ENCODE peak calls at places on chromosomes 16 and 17, in eight cellular contexts. T is gastrocnemius medialis, D is PC-3, X is heart right ventricle, P is IMR-90, N is lung, J is hepatocyte, H is transverse colon. A is an unnamed sample.

GRCh38 chr16:67028167-67028554 is 788 bp upstream of the CBFB start:
- DNase-seq in P (no peak), H (no peak), D (no peak), T (no peak), X (no peak), N (no peak), J (no peak), A (no peak)

GRCh38 chr17:51860934-51861561 is 297.5 kb downstream of the CA10 start:
- DNase-seq in T (no peak), P (no peak), H (peak; percentile 47), D (peak; percentile 64), X (no peak), J (peak; percentile 81), N (no peak), A (no peak)

GRCh38 chr17:69130627-69131293 is 10.9 kb downstream of the ABCA6 start:
- DNase-seq in J (no peak), H (no peak), N (no peak), X (no peak), P (no peak), D (no peak), T (no peak), A (no peak)

GRCh38 chr16:85798901-85799496 is 345 bp downstream of the EMC8 start:
- DNase-seq in N (no peak), H (peak; percentile 24), X (peak; percentile 15), D (no peak), T (no peak), P (peak; percentile 28), J (peak; percentile 50), A (no peak)

GRCh38 chr17:77526259-77526711 is 385.5 kb downstream of the SEC14L1 start:
- DNase-seq in D (no peak), X (no peak), N (no peak), H (no peak), P (no peak), T (no peak), J (peak; percentile 1), A (no peak)

GRCh38 chr17:27284811-27285415 is 9.0 kb upstream of the WSB1 start:
- DNase-seq in H (no peak), X (no peak), J (no peak), T (no peak), N (no peak), D (no peak), P (no peak), A (no peak)

GRCh38 chr17:57707892-57708291 is 37.2 kb downstream of the CCDC182 start:
- DNase-seq in J (peak; percentile 30), N (peak; percentile 28), X (peak; percentile 42), D (no peak), H (no peak), P (peak; percentile 10), T (peak; percentile 14), A (no peak)

GRCh38 chr17:45200701-45201100 is 21.0 kb upstream of the FMNL1 start:
- DNase-seq in D (no peak), X (no peak), T (peak; percentile 52), J (no peak), P (no peak), H (no peak), N (no peak), A (no peak)

GRCh38 chr16:55494994-55495421 is 13.9 kb upstream of the LPCAT2 start:
- DNase-seq in N (peak; percentile 43), D (peak; percentile 32), X (peak; percentile 68), H (peak; percentile 45), J (peak; percentile 81), P (peak; percentile 96), T (no peak), A (peak; percentile 81)

GRCh38 chr16:62903961-62904502 is 867.8 kb upstream of the CDH8 start:
- DNase-seq in N (no peak), D (no peak), T (no peak), J (no peak), X (no peak), H (no peak), P (no peak), A (no peak)

GRCh38 chr16:15788846-15789239 is 68.0 kb downstream of the MYH11 start:
- DNase-seq in N (no peak), D (no peak), H (no peak), J (no peak), X (no peak), T (no peak), P (no peak), A (no peak)

GRCh38 chr16:1556254-1556653 is 22.8 kb downstream of the TMEM204 start:
- DNase-seq in D (no peak), P (no peak), H (no peak), X (no peak), J (no peak), T (no peak), N (no peak), A (no peak)

GRCh38 chr16:72317378-72317777 is 145.4 kb upstream of the PMFBP1 start:
- DNase-seq in N (no peak), H (no peak), T (no peak), P (peak; percentile 34), X (no peak), D (no peak), J (no peak), A (no peak)

GRCh38 chr17:60154616-60155426 is 5.0 kb downstream of the CA4 start:
- DNase-seq in T (no peak), J (no peak), N (no peak), X (peak; percentile 62), P (peak; percentile 68), D (peak; percentile 71), H (no peak), A (no peak)

GRCh38 chr16:14146445-14146844 is 75.3 kb downstream of the MRTFB start:
- DNase-seq in H (no peak), P (no peak), N (no peak), D (no peak), J (no peak), X (no peak), T (no peak), A (no peak)

GRCh38 chr17:72587156-72587555 is 466.3 kb downstream of the SOX9 start:
- DNase-seq in N (no peak), H (no peak), X (no peak), D (peak; percentile 39), P (no peak), J (no peak), T (no peak), A (no peak)

GRCh38 chr16:87420401-87421368 is 28.5 kb downstream of the MAP1LC3B start:
- DNase-seq in J (no peak), H (no peak), X (no peak), D (no peak), N (no peak), P (no peak), T (no peak), A (no peak)
- TF ChIP-seq CTCF in J (no peak), H (no peak), X (no peak), D (peak; percentile 53), N (no peak), P (no peak), T (no peak), A (no peak)

GRCh38 chr16:29198231-29198630 is 208.3 kb downstream of the NPIPB11 start:
- DNase-seq in P (no peak), J (no peak), X (no peak), T (no peak), H (peak; percentile 1), D (no peak), N (no peak), A (no peak)

GRCh38 chr16:29192329-29193247 is 207.7 kb downstream of the LAT start:
- DNase-seq in X (no peak), P (no peak), N (no peak), D (no peak), T (no peak), J (no peak), H (peak; percentile 5), A (no peak)
- TF ChIP-seq CTCF in X (no peak), P (no peak), N (no peak), D (no peak), T (no peak), J (no peak), H (no peak), A (peak; percentile 8)

GRCh38 chr17:17987187-17987896 is 14.7 kb downstream of the DRC3 start:
- DNase-seq in D (no peak), P (no peak), J (no peak), T (no peak), X (no peak), N (no peak), H (no peak), A (no peak)

GRCh38 chr17:17985153-17985552 is 12.5 kb downstream of the DRC3 start:
- DNase-seq in P (no peak), H (no peak), X (no peak), N (no peak), J (no peak), D (no peak), T (no peak), A (no peak)

GRCh38 chr17:17983776-17984175 is 11.1 kb downstream of the DRC3 start:
- DNase-seq in J (no peak), X (no peak), H (no peak), P (no peak), D (no peak), T (no peak), N (no peak), A (no peak)

GRCh38 chr17:17983376-17983775 is 10.7 kb downstream of the DRC3 start:
- DNase-seq in D (no peak), T (peak; percentile 8), H (peak; percentile 24), X (no peak), J (no peak), P (no peak), N (no peak), A (no peak)

DNA sequence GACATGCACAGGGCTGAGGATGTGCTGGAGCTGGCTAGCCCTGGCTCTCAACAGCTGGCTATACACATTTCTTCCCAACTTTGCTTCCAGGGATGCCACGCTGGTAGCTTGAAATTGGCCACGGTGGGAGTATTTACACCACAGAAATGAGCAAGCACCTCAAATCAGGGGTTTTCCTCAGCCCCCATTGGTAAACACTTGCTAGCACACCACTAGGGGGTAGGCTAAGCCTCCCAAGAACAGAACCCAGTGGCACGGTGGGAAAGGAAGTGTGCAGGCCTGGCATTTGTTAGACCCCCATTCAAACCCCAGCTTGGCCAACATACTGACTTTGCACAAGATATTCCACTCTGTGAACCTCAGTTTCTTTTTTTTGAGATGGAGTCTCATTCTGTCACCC is 12.9 kb downstream of the DRC3 start:
- DNase-seq in T (no peak), X (no peak), P (no peak), D (no peak), H (no peak), N (no peak), J (no peak), A (no peak)
- TF ChIP-seq CTCF in T (no peak), X (no peak), P (peak; percentile 40), D (peak; percentile 59), H (no peak), N (no peak), J (no peak), A (no peak)

GRCh38 chr17:48066192-48066591 is 18.0 kb downstream of the NFE2L1 start:
- DNase-seq in N (no peak), J (no peak), D (no peak), H (no peak), X (no peak), T (no peak), P (no peak), A (no peak)

GRCh38 chr17:48068491-48068961 is 20.4 kb downstream of the NFE2L1 start:
- DNase-seq in J (peak; percentile 46), D (peak; percentile 51), X (no peak), P (peak; percentile 65), N (no peak), T (no peak), H (no peak), A (no peak)

GRCh38 chr17:48067245-48067644 is 19.1 kb downstream of the NFE2L1 start:
- DNase-seq in J (no peak), D (no peak), H (no peak), T (no peak), P (no peak), N (no peak), X (no peak), A (no peak)

GRCh38 chr17:48064638-48065037 is 16.5 kb downstream of the NFE2L1 start:
- DNase-seq in T (peak; percentile 70), H (no peak), P (no peak), D (no peak), X (no peak), N (no peak), J (no peak), A (no peak)

GRCh38 chr17:48066656-48067055 is 18.5 kb downstream of the NFE2L1 start:
- DNase-seq in T (no peak), P (no peak), D (no peak), N (no peak), X (no peak), J (no peak), H (no peak), A (no peak)
- TF ChIP-seq CTCF in T (no peak), P (no peak), D (no peak), N (no peak), X (no peak), J (no peak), H (no peak), A (no peak)

A was measured in AG09319.